ENCODE peak calls at places on chromosome 9, in four cellular contexts. One of them, this sample, is unnamed.

GRCh38 chr9:100739666-100740065 is 161.8 kb downstream of the CAVIN4 start:
- DNase-seq in stimulated activated CD4-positive, alpha-beta T cell treated with anti-CD3 and anti-CD28 coated beads, Interleukin-1b, Interleukin-23, amount 100 ng/mL, for 48 hours: no peak
- DNase-seq in substantia nigra: no peak
- DNase-seq in NCI-H1930: no peak
- DNase-seq in this sample: no peak

GRCh38 chr9:85514256-85514655 is 227.5 kb downstream of the AGTPBP1 start:
- DNase-seq in stimulated activated CD4-positive, alpha-beta T cell treated with anti-CD3 and anti-CD28 coated beads, Interleukin-1b, Interleukin-23, amount 100 ng/mL, for 48 hours: no peak
- DNase-seq in substantia nigra: no peak
- DNase-seq in NCI-H1930: no peak
- DNase-seq in this sample: no peak

GRCh38 chr9:113609562-113610318 is 146.2 kb downstream of the RGS3 start:
- DNase-seq in stimulated activated CD4-positive, alpha-beta T cell treated with anti-CD3 and anti-CD28 coated beads, Interleukin-1b, Interleukin-23, amount 100 ng/mL, for 48 hours: no peak
- DNase-seq in substantia nigra: peak; percentile 38
- DNase-seq in NCI-H1930: no peak
- DNase-seq in this sample: peak; percentile 27

GRCh38 chr9:109816490-109816889 is 36.5 kb downstream of the PALM2AKAP2 start:
- DNase-seq in stimulated activated CD4-positive, alpha-beta T cell treated with anti-CD3 and anti-CD28 coated beads, Interleukin-1b, Interleukin-23, amount 100 ng/mL, for 48 hours: no peak
- DNase-seq in substantia nigra: no peak
- DNase-seq in NCI-H1930: no peak
- DNase-seq in this sample: no peak

GRCh38 chr9:18061332-18061731 is 412.6 kb upstream of the ADAMTSL1 start:
- DNase-seq in stimulated activated CD4-positive, alpha-beta T cell treated with anti-CD3 and anti-CD28 coated beads, Interleukin-1b, Interleukin-23, amount 100 ng/mL, for 48 hours: no peak
- DNase-seq in substantia nigra: no peak
- DNase-seq in NCI-H1930: no peak
- DNase-seq in this sample: no peak

GRCh38 chr9:33917036-33917435 is 100.1 kb downstream of the UBE2R2 start:
- DNase-seq in stimulated activated CD4-positive, alpha-beta T cell treated with anti-CD3 and anti-CD28 coated beads, Interleukin-1b, Interleukin-23, amount 100 ng/mL, for 48 hours: no peak
- DNase-seq in substantia nigra: no peak
- DNase-seq in NCI-H1930: no peak
- DNase-seq in this sample: no peak

GRCh38 chr9:97722331-97722730 is 25.2 kb upstream of the XPA start:
- DNase-seq in stimulated activated CD4-positive, alpha-beta T cell treated with anti-CD3 and anti-CD28 coated beads, Interleukin-1b, Interleukin-23, amount 100 ng/mL, for 48 hours: no peak
- DNase-seq in substantia nigra: no peak
- DNase-seq in NCI-H1930: no peak
- DNase-seq in this sample: no peak

GRCh38 chr9:3740690-3741419 is 215.1 kb upstream of the RFX3 start:
- DNase-seq in stimulated activated CD4-positive, alpha-beta T cell treated with anti-CD3 and anti-CD28 coated beads, Interleukin-1b, Interleukin-23, amount 100 ng/mL, for 48 hours: no peak
- DNase-seq in substantia nigra: no peak
- DNase-seq in NCI-H1930: no peak
- DNase-seq in this sample: no peak

GRCh38 chr9:16179566-16179965 is 626.7 kb downstream of the CCDC171 start:
- DNase-seq in stimulated activated CD4-positive, alpha-beta T cell treated with anti-CD3 and anti-CD28 coated beads, Interleukin-1b, Interleukin-23, amount 100 ng/mL, for 48 hours: peak; percentile 8
- DNase-seq in substantia nigra: no peak
- DNase-seq in NCI-H1930: no peak
- DNase-seq in this sample: no peak

GRCh38 chr9:84711936-84712335 is 42.4 kb downstream of the NTRK2 start:
- DNase-seq in stimulated activated CD4-positive, alpha-beta T cell treated with anti-CD3 and anti-CD28 coated beads, Interleukin-1b, Interleukin-23, amount 100 ng/mL, for 48 hours: no peak
- DNase-seq in substantia nigra: peak; percentile 40
- DNase-seq in NCI-H1930: peak; percentile 92
- DNase-seq in this sample: peak; percentile 21

GRCh38 chr9:6449645-6450044 is 36.6 kb downstream of the UHRF2 start:
- DNase-seq in stimulated activated CD4-positive, alpha-beta T cell treated with anti-CD3 and anti-CD28 coated beads, Interleukin-1b, Interleukin-23, amount 100 ng/mL, for 48 hours: no peak
- DNase-seq in substantia nigra: no peak
- DNase-seq in NCI-H1930: no peak
- DNase-seq in this sample: no peak

GRCh38 chr9:98908897-98909634 is 34.6 kb upstream of the COL15A1 start:
- DNase-seq in stimulated activated CD4-positive, alpha-beta T cell treated with anti-CD3 and anti-CD28 coated beads, Interleukin-1b, Interleukin-23, amount 100 ng/mL, for 48 hours: no peak
- DNase-seq in substantia nigra: no peak
- DNase-seq in NCI-H1930: no peak
- DNase-seq in this sample: no peak

GRCh38 chr9:129223551-129224208 is 45.6 kb upstream of the IER5L start:
- DNase-seq in stimulated activated CD4-positive, alpha-beta T cell treated with anti-CD3 and anti-CD28 coated beads, Interleukin-1b, Interleukin-23, amount 100 ng/mL, for 48 hours: no peak
- DNase-seq in substantia nigra: no peak
- DNase-seq in NCI-H1930: no peak
- DNase-seq in this sample: no peak

GRCh38 chr9:125763373-125763772 is 16.2 kb downstream of the PBX3 start:
- DNase-seq in stimulated activated CD4-positive, alpha-beta T cell treated with anti-CD3 and anti-CD28 coated beads, Interleukin-1b, Interleukin-23, amount 100 ng/mL, for 48 hours: no peak
- DNase-seq in substantia nigra: peak; percentile 6
- DNase-seq in NCI-H1930: peak; percentile 97
- DNase-seq in this sample: no peak

GRCh38 chr9:128684325-128685021 is 4.5 kb upstream of the SET start:
- DNase-seq in stimulated activated CD4-positive, alpha-beta T cell treated with anti-CD3 and anti-CD28 coated beads, Interleukin-1b, Interleukin-23, amount 100 ng/mL, for 48 hours: peak; percentile 85
- DNase-seq in substantia nigra: peak; percentile 27
- DNase-seq in NCI-H1930: no peak
- DNase-seq in this sample: peak; percentile 12

GRCh38 chr9:21709464-21710058 is 92.9 kb upstream of the MTAP start:
- DNase-seq in stimulated activated CD4-positive, alpha-beta T cell treated with anti-CD3 and anti-CD28 coated beads, Interleukin-1b, Interleukin-23, amount 100 ng/mL, for 48 hours: peak; percentile 60
- DNase-seq in substantia nigra: peak; percentile 8
- DNase-seq in NCI-H1930: peak; percentile 53
- DNase-seq in this sample: no peak

GRCh38 chr9:71518045-71518888 is 250.0 kb downstream of the CEMIP2 start:
- DNase-seq in stimulated activated CD4-positive, alpha-beta T cell treated with anti-CD3 and anti-CD28 coated beads, Interleukin-1b, Interleukin-23, amount 100 ng/mL, for 48 hours: no peak
- DNase-seq in substantia nigra: no peak
- DNase-seq in NCI-H1930: no peak
- DNase-seq in this sample: no peak

GRCh38 chr9:6188906-6189305 is 26.7 kb upstream of the IL33 start:
- DNase-seq in stimulated activated CD4-positive, alpha-beta T cell treated with anti-CD3 and anti-CD28 coated beads, Interleukin-1b, Interleukin-23, amount 100 ng/mL, for 48 hours: no peak
- DNase-seq in substantia nigra: no peak
- DNase-seq in NCI-H1930: no peak
- DNase-seq in this sample: no peak

GRCh38 chr9:26243298-26243697 is 565.1 kb upstream of the TUSC1 start:
- DNase-seq in stimulated activated CD4-positive, alpha-beta T cell treated with anti-CD3 and anti-CD28 coated beads, Interleukin-1b, Interleukin-23, amount 100 ng/mL, for 48 hours: no peak
- DNase-seq in substantia nigra: no peak
- DNase-seq in NCI-H1930: no peak
- DNase-seq in this sample: no peak

GRCh38 chr9:131679261-131680020 is 60.4 kb downstream of the RAPGEF1 start:
- DNase-seq in stimulated activated CD4-positive, alpha-beta T cell treated with anti-CD3 and anti-CD28 coated beads, Interleukin-1b, Interleukin-23, amount 100 ng/mL, for 48 hours: no peak
- DNase-seq in substantia nigra: no peak
- DNase-seq in NCI-H1930: no peak
- DNase-seq in this sample: no peak

GRCh38 chr9:38208206-38208901 is 139.3 kb upstream of the SHB start:
- DNase-seq in stimulated activated CD4-positive, alpha-beta T cell treated with anti-CD3 and anti-CD28 coated beads, Interleukin-1b, Interleukin-23, amount 100 ng/mL, for 48 hours: no peak
- DNase-seq in substantia nigra: no peak
- DNase-seq in NCI-H1930: no peak
- DNase-seq in this sample: no peak

GRCh38 chr9:123326662-123327093 is 29.3 kb upstream of the CRB2 start:
- DNase-seq in stimulated activated CD4-positive, alpha-beta T cell treated with anti-CD3 and anti-CD28 coated beads, Interleukin-1b, Interleukin-23, amount 100 ng/mL, for 48 hours: no peak
- DNase-seq in substantia nigra: peak; percentile 45
- DNase-seq in NCI-H1930: no peak
- DNase-seq in this sample: peak; percentile 22

GRCh38 chr9:89919171-89919681 is 314.4 kb downstream of the GADD45G start:
- DNase-seq in stimulated activated CD4-positive, alpha-beta T cell treated with anti-CD3 and anti-CD28 coated beads, Interleukin-1b, Interleukin-23, amount 100 ng/mL, for 48 hours: peak; percentile 45
- DNase-seq in substantia nigra: peak; percentile 30
- DNase-seq in NCI-H1930: peak; percentile 22
- DNase-seq in this sample: no peak

GRCh38 chr9:107142430-107142829 is 140.6 kb upstream of the RAD23B start:
- DNase-seq in stimulated activated CD4-positive, alpha-beta T cell treated with anti-CD3 and anti-CD28 coated beads, Interleukin-1b, Interleukin-23, amount 100 ng/mL, for 48 hours: no peak
- DNase-seq in substantia nigra: no peak
- DNase-seq in NCI-H1930: no peak
- DNase-seq in this sample: no peak

GRCh38 chr9:34578241-34579096 is 11.1 kb downstream of the CNTFR start:
- DNase-seq in stimulated activated CD4-positive, alpha-beta T cell treated with anti-CD3 and anti-CD28 coated beads, Interleukin-1b, Interleukin-23, amount 100 ng/mL, for 48 hours: no peak
- DNase-seq in substantia nigra: no peak
- DNase-seq in NCI-H1930: no peak
- DNase-seq in this sample: no peak

GRCh38 chr9:96771124-96771523 is 6.8 kb downstream of the ZNF510 start:
- DNase-seq in stimulated activated CD4-positive, alpha-beta T cell treated with anti-CD3 and anti-CD28 coated beads, Interleukin-1b, Interleukin-23, amount 100 ng/mL, for 48 hours: no peak
- DNase-seq in substantia nigra: no peak
- DNase-seq in NCI-H1930: no peak
- DNase-seq in this sample: no peak

GRCh38 chr9:138072897-138073296 is 195.3 kb downstream of the CACNA1B start:
- DNase-seq in stimulated activated CD4-positive, alpha-beta T cell treated with anti-CD3 and anti-CD28 coated beads, Interleukin-1b, Interleukin-23, amount 100 ng/mL, for 48 hours: no peak
- DNase-seq in substantia nigra: no peak
- DNase-seq in NCI-H1930: no peak
- DNase-seq in this sample: no peak

GRCh38 chr9:34072868-34073590 is 24.3 kb upstream of the UBAP2 start:
- DNase-seq in stimulated activated CD4-positive, alpha-beta T cell treated with anti-CD3 and anti-CD28 coated beads, Interleukin-1b, Interleukin-23, amount 100 ng/mL, for 48 hours: no peak
- DNase-seq in substantia nigra: no peak
- DNase-seq in NCI-H1930: no peak
- DNase-seq in this sample: no peak

GRCh38 chr9:133472753-133473378 is 6.0 kb downstream of the SLC2A6 start:
- DNase-seq in stimulated activated CD4-positive, alpha-beta T cell treated with anti-CD3 and anti-CD28 coated beads, Interleukin-1b, Interleukin-23, amount 100 ng/mL, for 48 hours: no peak
- DNase-seq in substantia nigra: no peak
- DNase-seq in NCI-H1930: no peak
- DNase-seq in this sample: no peak

GRCh38 chr9:8856686-8857329 is 1057.2 kb upstream of the DMAC1 start:
- DNase-seq in stimulated activated CD4-positive, alpha-beta T cell treated with anti-CD3 and anti-CD28 coated beads, Interleukin-1b, Interleukin-23, amount 100 ng/mL, for 48 hours: no peak
- DNase-seq in substantia nigra: no peak
- DNase-seq in NCI-H1930: no peak
- DNase-seq in this sample: no peak

GRCh38 chr9:35406183-35406959 is 83.5 kb upstream of the RUSC2 start:
- DNase-seq in stimulated activated CD4-positive, alpha-beta T cell treated with anti-CD3 and anti-CD28 coated beads, Interleukin-1b, Interleukin-23, amount 100 ng/mL, for 48 hours: peak; percentile 54
- DNase-seq in substantia nigra: no peak
- DNase-seq in NCI-H1930: peak; percentile 7
- DNase-seq in this sample: no peak

GRCh38 chr9:125942111-125942510 is 194.9 kb downstream of the PBX3 start:
- DNase-seq in stimulated activated CD4-positive, alpha-beta T cell treated with anti-CD3 and anti-CD28 coated beads, Interleukin-1b, Interleukin-23, amount 100 ng/mL, for 48 hours: no peak
- DNase-seq in substantia nigra: no peak
- DNase-seq in NCI-H1930: no peak
- DNase-seq in this sample: no peak

GRCh38 chr9:78253285-78253684 is 17.4 kb downstream of the CEP78 start:
- DNase-seq in stimulated activated CD4-positive, alpha-beta T cell treated with anti-CD3 and anti-CD28 coated beads, Interleukin-1b, Interleukin-23, amount 100 ng/mL, for 48 hours: no peak
- DNase-seq in substantia nigra: no peak
- DNase-seq in NCI-H1930: no peak
- DNase-seq in this sample: no peak

GRCh38 chr9:4866239-4866969 is 73.7 kb downstream of the RCL1 start:
- DNase-seq in stimulated activated CD4-positive, alpha-beta T cell treated with anti-CD3 and anti-CD28 coated beads, Interleukin-1b, Interleukin-23, amount 100 ng/mL, for 48 hours: peak; percentile 10
- DNase-seq in substantia nigra: no peak
- DNase-seq in NCI-H1930: no peak
- DNase-seq in this sample: no peak

GRCh38 chr9:127130235-127130634 is 7.8 kb upstream of the ANGPTL2 start:
- DNase-seq in stimulated activated CD4-positive, alpha-beta T cell treated with anti-CD3 and anti-CD28 coated beads, Interleukin-1b, Interleukin-23, amount 100 ng/mL, for 48 hours: no peak
- DNase-seq in substantia nigra: no peak
- DNase-seq in NCI-H1930: no peak
- DNase-seq in this sample: no peak

GRCh38 chr9:98593354-98594253 is 115.1 kb downstream of the GABBR2 start:
- DNase-seq in stimulated activated CD4-positive, alpha-beta T cell treated with anti-CD3 and anti-CD28 coated beads, Interleukin-1b, Interleukin-23, amount 100 ng/mL, for 48 hours: no peak
- DNase-seq in substantia nigra: no peak
- DNase-seq in NCI-H1930: no peak
- DNase-seq in this sample: no peak

GRCh38 chr9:77939149-77939668 is 92.4 kb downstream of the GNAQ start:
- DNase-seq in stimulated activated CD4-positive, alpha-beta T cell treated with anti-CD3 and anti-CD28 coated beads, Interleukin-1b, Interleukin-23, amount 100 ng/mL, for 48 hours: no peak
- DNase-seq in substantia nigra: no peak
- DNase-seq in NCI-H1930: no peak
- DNase-seq in this sample: no peak

GRCh38 chr9:93036887-93037475 is 21.5 kb upstream of the SUSD3 start:
- DNase-seq in stimulated activated CD4-positive, alpha-beta T cell treated with anti-CD3 and anti-CD28 coated beads, Interleukin-1b, Interleukin-23, amount 100 ng/mL, for 48 hours: no peak
- DNase-seq in substantia nigra: no peak
- DNase-seq in NCI-H1930: no peak
- DNase-seq in this sample: no peak

GRCh38 chr9:5864446-5864845 is 26.2 kb upstream of the MLANA start:
- DNase-seq in stimulated activated CD4-positive, alpha-beta T cell treated with anti-CD3 and anti-CD28 coated beads, Interleukin-1b, Interleukin-23, amount 100 ng/mL, for 48 hours: no peak
- DNase-seq in substantia nigra: no peak
- DNase-seq in NCI-H1930: no peak
- DNase-seq in this sample: no peak